ENCODE peak calls at places on chromosomes 12 and 14, in nine cellular contexts. H, O, R, B, K, F, G, U and I are unnamed samples.

GRCh38 chr12:105850103-105850968 is 288.4 kb downstream of the NUAK1 start:
- DNase-seq in B (peak; percentile 38), H (no peak), G (no peak), R (no peak), F (no peak), K (no peak), U (no peak), O (no peak), I (no peak)

GRCh38 chr14:74882103-74882920 is 596 bp downstream of the DLST start:
- DNase-seq in B (peak; percentile 22), R (no peak), O (peak; percentile 62), K (peak; percentile 45), U (peak; percentile 72), F (peak; percentile 42), G (peak; percentile 39), H (no peak), I (peak; percentile 72)

GRCh38 chr14:68541128-68541896 is 251.6 kb downstream of the ZFP36L1 start:
- DNase-seq in O (no peak), H (no peak), K (no peak), B (no peak), G (no peak), F (no peak), R (no peak), U (no peak), I (no peak)

GRCh38 chr14:31161274-31161673 is 46.3 kb downstream of the HECTD1 start:
- DNase-seq in K (no peak), F (no peak), R (no peak), U (no peak), O (no peak), H (no peak), G (no peak), B (no peak), I (no peak)

GRCh38 chr12:109458086-109458485 is 19.0 kb downstream of the KCTD10 start:
- DNase-seq in K (no peak), O (no peak), R (no peak), H (no peak), U (no peak), G (peak; percentile 34), F (no peak), B (peak; percentile 71), I (no peak)

GRCh38 chr14:64012720-64013119 is 159.9 kb downstream of the SYNE2 start:
- DNase-seq in U (no peak), G (no peak), F (no peak), R (no peak), B (no peak), K (no peak), H (no peak), O (no peak), I (no peak)

GRCh38 chr12:27785882-27786570 is 6.0 kb upstream of the MANSC4 start:
- DNase-seq in U (no peak), G (peak; percentile 93), K (no peak), H (no peak), B (peak; percentile 79), O (no peak), F (no peak), R (no peak), I (peak; percentile 85)

GRCh38 chr14:31388687-31389413 is 31.5 kb downstream of the HEATR5A start:
- DNase-seq in R (no peak), K (no peak), G (no peak), U (no peak), B (peak; percentile 70), F (no peak), O (no peak), H (no peak), I (no peak)

GRCh38 chr14:33777651-33778050 is 173.2 kb downstream of the EGLN3 start:
- DNase-seq in O (no peak), K (no peak), H (peak; percentile 6), R (no peak), U (no peak), G (peak; percentile 73), B (no peak), F (no peak), I (no peak)

GRCh38 chr14:93941293-93941910 is 14.3 kb downstream of the FAM181A start:
- DNase-seq in O (no peak), R (no peak), G (peak; percentile 61), U (no peak), K (no peak), H (peak; percentile 64), F (peak; percentile 54), B (peak; percentile 80), I (no peak)

GRCh38 chr14:27528328-27528727 is 930.5 kb upstream of the NOVA1 start:
- DNase-seq in O (no peak), B (no peak), G (peak; percentile 57), H (no peak), U (no peak), K (no peak), F (no peak), R (no peak), I (peak; percentile 43)

GRCh38 chr12:92063641-92064040 is 82.0 kb downstream of the BTG1 start:
- DNase-seq in G (peak; percentile 44), R (no peak), F (no peak), B (peak; percentile 32), O (no peak), H (no peak), U (no peak), K (no peak), I (no peak)

GRCh38 chr12:42589465-42590323 is at the start of gene PRICKLE1:
- DNase-seq in R (peak; percentile 40), B (peak; percentile 22), O (peak; percentile 47), F (peak; percentile 48), K (peak; percentile 43), G (peak; percentile 57), U (no peak), H (no peak), I (peak; percentile 65)

GRCh38 chr14:71380271-71380670 is 473.0 kb downstream of the PCNX1 start:
- DNase-seq in U (no peak), G (peak; percentile 25), R (no peak), K (no peak), O (no peak), H (no peak), F (no peak), B (peak; percentile 53), I (no peak)

GRCh38 chr12:24839268-24839791 is 109.6 kb downstream of the BCAT1 start:
- DNase-seq in U (no peak), O (no peak), K (no peak), F (no peak), R (no peak), G (no peak), B (peak; percentile 84), H (no peak), I (no peak)

GRCh38 chr12:45969084-45969483 is 21.3 kb downstream of the SCAF11 start:
- DNase-seq in O (no peak), H (no peak), K (no peak), G (no peak), R (no peak), B (no peak), U (no peak), F (no peak), I (no peak)

DNA sequence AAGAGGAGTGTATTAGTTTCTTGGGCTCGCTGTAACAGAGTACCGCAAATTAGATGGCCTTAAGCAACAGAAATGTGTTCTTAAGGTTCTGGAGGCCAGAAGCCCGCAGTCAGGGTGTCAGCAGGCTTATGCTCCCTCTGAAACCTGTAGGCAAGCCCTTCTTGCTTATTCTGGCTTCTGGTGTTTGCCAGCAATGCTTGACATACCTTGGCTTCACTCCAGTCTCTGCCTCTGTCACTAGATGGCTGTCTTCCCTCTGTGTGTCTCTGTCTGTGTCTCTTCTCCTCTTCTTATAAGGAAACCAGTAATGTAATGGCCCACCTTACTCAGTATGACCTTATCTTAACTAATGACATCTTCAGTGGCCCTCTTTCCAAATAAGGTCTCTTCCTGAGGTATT is 85.1 kb downstream of the DERA start:
- DNase-seq in G (peak; percentile 7), F (no peak), B (peak; percentile 46), U (no peak), H (no peak), K (peak; percentile 59), O (no peak), R (no peak), I (peak; percentile 19)
- TF ChIP-seq CTCF in G (no peak), F (no peak), B (peak; percentile 33), U (no peak), H (no peak), K (no peak), O (no peak), R (no peak), I (no peak)

DNA sequence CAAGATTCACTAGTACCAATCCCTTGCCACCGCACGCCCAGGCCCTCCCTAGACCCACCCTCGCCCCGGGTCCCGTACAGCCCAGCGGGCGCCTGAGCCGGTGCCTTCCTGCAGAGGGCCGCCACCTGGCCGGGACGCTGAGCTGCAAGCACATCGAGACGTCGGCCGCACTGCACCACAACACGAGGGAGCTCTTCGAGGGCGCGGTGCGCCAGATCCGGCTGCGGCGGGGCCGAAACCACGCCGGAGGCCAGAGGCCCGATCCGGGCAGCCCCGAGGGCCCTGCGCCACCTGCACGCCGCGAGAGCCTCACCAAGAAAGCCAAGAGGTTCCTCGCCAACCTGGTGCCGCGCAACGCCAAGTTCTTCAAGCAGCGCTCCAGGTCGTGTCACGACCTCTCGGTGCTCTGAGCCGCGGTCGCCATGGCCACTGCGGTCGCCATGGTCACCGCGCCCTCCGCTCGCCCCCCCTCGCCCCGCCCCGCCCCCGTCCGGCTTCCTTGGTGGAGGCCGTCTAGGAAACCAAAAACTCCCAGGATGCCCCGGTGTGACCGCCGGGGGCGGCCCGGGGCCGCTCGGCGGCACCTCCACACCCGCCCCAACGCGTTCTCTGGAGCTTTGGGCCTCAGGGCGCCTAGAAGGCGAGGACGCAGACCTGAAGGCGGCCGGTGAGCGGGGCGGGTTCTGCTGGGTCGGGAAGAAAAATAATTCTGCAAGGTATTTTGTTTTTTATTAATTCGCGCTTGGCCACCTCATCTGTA is 3.7 kb downstream of the REM2 start:
- DNase-seq in H (no peak), G (peak; percentile 74), R (peak; percentile 68), K (peak; percentile 73), F (peak; percentile 78), U (peak; percentile 84), O (no peak), B (peak; percentile 37), I (peak; percentile 87)
- TF ChIP-seq CTCF in H (no peak), G (no peak), R (peak; percentile 39), K (no peak), F (no peak), U (no peak), O (no peak), B (peak; percentile 42), I (no peak)

DNA sequence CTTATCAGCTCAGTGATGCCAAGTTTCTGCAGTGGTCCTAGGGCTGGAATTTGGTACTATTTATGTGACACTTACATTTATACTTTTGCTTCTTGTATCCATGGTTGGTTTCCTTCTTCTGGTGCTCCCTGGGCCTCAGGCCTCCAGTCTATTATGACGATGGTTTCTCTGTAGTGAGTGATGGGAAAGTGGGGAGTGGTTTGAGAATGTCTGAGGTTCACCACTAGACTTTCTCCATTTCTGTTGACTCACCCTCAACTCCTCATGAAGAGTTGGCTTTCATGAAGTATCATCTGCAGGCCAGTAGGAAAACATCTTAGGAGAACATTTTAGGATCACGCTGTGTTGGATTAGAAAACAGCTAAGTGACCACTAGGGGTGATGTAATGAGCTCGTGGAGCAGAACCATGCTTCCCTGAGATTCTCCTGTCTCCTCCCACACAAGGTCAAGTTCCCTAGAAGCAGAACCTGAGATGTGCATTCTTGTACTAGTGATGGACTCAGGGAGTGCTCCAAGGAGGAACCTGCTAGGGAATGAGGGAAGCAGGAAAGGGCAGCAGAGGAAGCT is 32.1 kb downstream of the RPH3A start:
- DNase-seq in H (no peak), R (no peak), O (no peak), F (no peak), K (no peak), B (no peak), U (no peak), G (peak; percentile 22), I (no peak)
- TF ChIP-seq CTCF in H (no peak), R (peak; percentile 22), O (peak; percentile 4), F (no peak), K (no peak), B (peak; percentile 26), U (no peak), G (peak; percentile 48), I (peak; percentile 22)

GRCh38 chr14:24297190-24297964 is 2.2 kb downstream of the DHRS1 start:
- DNase-seq in B (peak; percentile 18), O (no peak), K (no peak), R (no peak), H (no peak), F (peak; percentile 36), U (no peak), G (peak; percentile 76), I (peak; percentile 38)
- TF ChIP-seq CTCF in B (peak; percentile 71), O (peak; percentile 27), K (no peak), R (peak; percentile 42), H (peak; percentile 44), F (peak; percentile 19), U (no peak), G (peak; percentile 68), I (peak; percentile 18)